ENCODE peak calls at places on chromosome 2, in five cellular contexts. E is Caki2, B is progenitor cell of endocrine pancreas, H is NCI-H1694, D is astrocyte of the spinal cord. W is an unnamed sample.

GRCh38 chr2:120499784-120500495 is 154.0 kb downstream of the INHBB start:
- DNase-seq in E (no peak), B (no peak), H (no peak), D (no peak), W (no peak)

GRCh38 chr2:172223601-172224054 is 120.9 kb upstream of the DLX2 start:
- DNase-seq in E (no peak), B (no peak), H (no peak), D (no peak), W (no peak)

GRCh38 chr2:182655750-182656149 is 60.3 kb upstream of the DNAJC10 start:
- DNase-seq in E (no peak), B (no peak), H (no peak), D (no peak), W (no peak)

GRCh38 chr2:236965021-236965840 is 120.5 kb upstream of the COPS8 start:
- DNase-seq in E (no peak), B (no peak), H (no peak), D (no peak), W (no peak)

GRCh38 chr2:32009479-32010256 is 1.1 kb downstream of the MEMO1 start:
- DNase-seq in E (peak; percentile 50), B (peak; percentile 26), H (no peak), D (peak; percentile 14), W (peak; percentile 85)

GRCh38 chr2:161992526-161992925 is 81.5 kb downstream of the DPP4 start:
- DNase-seq in E (no peak), B (no peak), H (no peak), D (peak; percentile 30), W (no peak)

GRCh38 chr2:17719562-17720371 is 33.8 kb downstream of the SMC6 start:
- DNase-seq in E (peak; percentile 26), B (no peak), H (peak; percentile 44), D (peak; percentile 33), W (no peak)

GRCh38 chr2:33013684-33014110 is 66.9 kb downstream of the LTBP1 start:
- DNase-seq in E (no peak), B (no peak), H (no peak), D (peak; percentile 58), W (no peak)

GRCh38 chr2:101753720-101754490 is 56.4 kb downstream of the MAP4K4 start:
- DNase-seq in E (no peak), B (no peak), H (no peak), D (no peak), W (no peak)

GRCh38 chr2:172096661-172097547 is 5.8 kb downstream of the DLX2 start:
- DNase-seq in E (peak; percentile 82), B (no peak), H (peak; percentile 61), D (no peak), W (peak; percentile 95)

GRCh38 chr2:237874585-237875161 is 15.2 kb downstream of the RAMP1 start:
- DNase-seq in E (no peak), B (no peak), H (no peak), D (peak; percentile 80), W (peak; percentile 87)

GRCh38 chr2:20440001-20440560 is 6.8 kb upstream of the RHOB start:
- DNase-seq in E (no peak), B (no peak), H (no peak), D (no peak), W (no peak)

GRCh38 chr2:197215988-197216979 is 94.3 kb downstream of the ANKRD44 start:
- DNase-seq in E (no peak), B (no peak), H (no peak), D (peak; percentile 24), W (no peak)

GRCh38 chr2:152421521-152422367 is 86.8 kb downstream of the FMNL2 start:
- DNase-seq in E (peak; percentile 93), B (no peak), H (no peak), D (peak; percentile 98), W (no peak)